ENCODE peak calls at places on chromosome 21, in eight cellular contexts. F is HCT116, I is vagina, R is transverse colon, T is breast epithelium, A is adrenal gland, V is IMR-90, G is GM12878. D is an unnamed sample.

GRCh38 chr21:41366522-41367151 is 4.8 kb downstream of the MX2 start:
- DNase-seq in A (no peak), V (peak; percentile 73), G (peak; percentile 78), T (no peak), I (no peak), R (peak; percentile 74), F (no peak), D (no peak)

GRCh38 chr21:27804515-27804914 is 837.6 kb upstream of the ADAMTS5 start:
- DNase-seq in A (no peak), I (no peak), F (no peak), T (no peak), R (no peak), G (no peak), V (no peak), D (no peak)

GRCh38 chr21:32135401-32136363 is 143.2 kb downstream of the MIS18A start:
- DNase-seq in F (no peak), A (no peak), G (peak; percentile 61), T (no peak), I (no peak), R (no peak), V (peak; percentile 1), D (no peak)

GRCh38 chr21:46093668-46094400 is 4.1 kb upstream of the COL6A2 start:
- DNase-seq in A (no peak), G (no peak), T (peak; percentile 15), V (no peak), R (no peak), F (no peak), I (peak; percentile 86), D (peak; percentile 33)

GRCh38 chr21:46624050-46624449 is 11.4 kb upstream of the PRMT2 start:
- DNase-seq in V (no peak), R (no peak), F (no peak), G (no peak), T (no peak), I (no peak), A (no peak), D (no peak)

GRCh38 chr21:30282850-30283249 is at the start of gene KRTAP24-1:
- DNase-seq in F (no peak), T (no peak), I (no peak), R (no peak), G (no peak), A (no peak), V (no peak), D (no peak)

GRCh38 chr21:41345934-41346685 is 15.7 kb upstream of the MX2 start:
- DNase-seq in F (no peak), A (no peak), I (no peak), R (no peak), G (no peak), V (no peak), T (no peak), D (no peak)

GRCh38 chr21:41066086-41066938 is 101.6 kb upstream of the BACE2 start:
- DNase-seq in V (no peak), F (no peak), T (no peak), A (no peak), G (no peak), I (peak; percentile 34), R (no peak), D (no peak)

GRCh38 chr21:8993943-8994639 is 1527.3 kb upstream of the TPTE start:
- DNase-seq in G (no peak), T (no peak), I (no peak), V (no peak), F (no peak), R (no peak), A (no peak), D (no peak)

GRCh38 chr21:25421327-25422028 is 185.8 kb downstream of the MRPL39 start:
- DNase-seq in G (peak; percentile 93), T (no peak), R (peak; percentile 36), A (no peak), F (no peak), V (peak; percentile 68), I (no peak), D (no peak)

GRCh38 chr21:37862536-37862935 is 53.7 kb downstream of the KCNJ6 start:
- DNase-seq in F (no peak), V (peak; percentile 66), R (no peak), T (no peak), I (peak; percentile 29), G (no peak), A (no peak), D (no peak)

GRCh38 chr21:17343055-17343454 is 169.8 kb upstream of the CXADR start:
- DNase-seq in I (no peak), G (no peak), R (no peak), V (peak; percentile 13), A (no peak), T (no peak), F (no peak), D (no peak)

GRCh38 chr21:35138665-35139381 is 89.7 kb upstream of the RUNX1 start:
- DNase-seq in V (peak; percentile 95), G (no peak), I (no peak), A (no peak), F (peak; percentile 93), R (no peak), T (peak; percentile 90), D (no peak)

GRCh38 chr21:27346041-27346448 is 379.2 kb upstream of the ADAMTS5 start:
- DNase-seq in I (no peak), F (no peak), R (no peak), V (peak; percentile 68), T (no peak), G (no peak), A (no peak), D (no peak)

GRCh38 chr21:20023199-20023598 is 975.0 kb upstream of the NCAM2 start:
- DNase-seq in V (no peak), A (no peak), T (no peak), G (no peak), F (no peak), I (no peak), R (no peak), D (no peak)

GRCh38 chr21:33644383-33645074 is 2.2 kb downstream of the ITSN1 start:
- DNase-seq in A (peak; percentile 32), T (no peak), V (peak; percentile 66), F (no peak), I (no peak), R (no peak), G (no peak), D (no peak)
- H3K4me3 ChIP-seq in A (no peak overlapping the region), T (peak overlapping the region; percentile 98), V (peak overlapping the region; percentile 96), F (no peak overlapping the region), I (peak overlapping the region; percentile 85), R (no peak overlapping the region), G (no peak overlapping the region), D (peak overlapping the region; percentile 3)

DNA sequence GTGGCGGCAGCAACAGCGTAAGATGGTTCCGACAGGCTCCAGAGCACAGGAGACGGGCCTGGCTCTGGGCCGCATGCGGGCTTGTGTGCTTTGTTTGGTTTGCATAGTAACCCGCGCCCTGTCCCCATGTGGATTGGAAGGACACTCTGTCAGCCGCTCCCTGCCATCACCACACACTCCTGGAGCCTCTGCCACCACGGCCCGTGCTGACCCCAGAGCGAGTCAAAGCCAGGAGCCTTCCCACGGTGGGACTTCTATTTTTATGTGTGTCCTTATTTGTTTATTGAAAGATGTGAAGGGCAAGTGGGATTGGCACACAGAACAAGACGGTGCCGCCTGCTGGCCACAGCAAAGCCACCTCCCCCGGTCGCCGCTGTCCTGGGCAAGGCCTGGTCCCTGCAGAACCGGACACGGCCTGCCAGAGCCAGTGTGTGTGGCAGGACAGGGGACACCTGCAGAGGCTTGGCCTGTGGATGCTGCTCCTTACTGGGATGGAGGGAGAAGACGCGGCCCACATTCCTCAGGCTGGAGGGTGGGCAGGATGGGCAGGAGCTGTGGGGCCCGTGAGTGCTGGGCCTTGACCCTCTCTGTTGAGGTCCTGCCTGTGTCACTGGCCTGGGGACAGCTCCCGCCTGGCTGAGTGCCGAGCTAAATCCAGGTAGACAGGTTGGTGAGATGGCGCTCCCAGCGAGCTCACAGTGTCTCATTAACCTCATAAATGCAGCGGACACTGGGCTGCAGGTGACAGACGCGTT is 64.4 kb downstream of the AGPAT3 start:
- DNase-seq in F (no peak), R (no peak), I (no peak), V (no peak), A (peak; percentile 41), T (no peak), G (no peak), D (no peak)
- TF ChIP-seq POLR2A in F (no peak), R (no peak), I (no peak), V (no peak), A (no peak), T (no peak), G (no peak), D (no peak)

GRCh38 chr21:42593815-42594157 is 59.6 kb upstream of the PDE9A start:
- DNase-seq in G (no peak), I (no peak), R (no peak), T (no peak), A (no peak), F (no peak), V (no peak), D (no peak)
- H3K4me1 ChIP-seq in G (no peaks in the 10 kb centered on the region), I (peaks cover 11% of the 10 kb centered on the region), R (peaks cover 8% of the 10 kb centered on the region), T (no peaks in the 10 kb centered on the region), A (no peaks in the 10 kb centered on the region), F (peaks cover 3% of the 10 kb centered on the region), V (no peaks in the 10 kb centered on the region), D (no peaks in the 10 kb centered on the region)

DNA sequence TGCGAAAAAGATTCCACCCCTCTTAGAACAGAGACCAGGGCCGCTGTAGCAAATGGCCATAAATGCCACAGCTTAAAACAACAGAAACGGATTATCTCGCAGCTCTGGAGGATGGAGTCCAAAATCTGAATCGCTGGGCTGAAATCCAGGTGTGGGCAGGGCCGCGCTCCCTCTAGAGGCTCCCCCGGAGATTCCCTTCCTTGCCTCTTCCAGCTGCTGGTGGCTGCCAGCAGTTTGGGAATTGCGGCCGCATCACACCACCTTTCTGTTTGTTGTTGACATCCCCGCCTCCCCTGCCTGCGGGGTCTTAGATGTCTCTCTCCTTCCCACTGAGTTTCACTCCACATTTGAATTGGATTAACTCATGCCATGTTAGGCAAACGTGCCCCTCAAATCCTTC is 15.6 kb downstream of the PDE9A start:
- DNase-seq in R (no peak), A (no peak), T (no peak), G (no peak), V (no peak), I (no peak), F (no peak), D (peak; percentile 58)
- H3K4me3 ChIP-seq in R (no peak overlapping the region), A (no peak overlapping the region), T (peak overlapping the region; percentile 42), G (no peak overlapping the region), V (no peak overlapping the region), I (no peak overlapping the region), F (no peak overlapping the region), D (no peak overlapping the region)

GRCh38 chr21:38938343-38938742 is 132.6 kb downstream of the ETS2 start:
- DNase-seq in I (no peak), G (no peak), R (no peak), T (no peak), A (no peak), V (peak; percentile 49), F (no peak), D (no peak)
- TF ChIP-seq POLR2A in I (no peak), G (no peak), R (no peak), T (no peak), A (no peak), V (no peak), F (no peak), D (no peak)